ENCODE peak calls at places on chromosomes 6 and 20, in ten cellular contexts. W is CD8-positive, alpha-beta T cell; A is bronchial epithelial cell; V is Peyer's patch; L is uterus; S is choroid plexus epithelial cell; G is AG10803; Z is heart left ventricle; R is AG04450; D is GM12865. U is an unnamed sample.
A peak's percentile ranks its signal among the peaks of the same experiment; 100 is the strongest.

GRCh38 chr6:99241905-99242534 is 107.5 kb downstream of the FAXC start:
- DNase-seq in W (no peak), A (peak; percentile 51), V (no peak), L (no peak), S (peak; percentile 67), G (peak; percentile 24), Z (no peak), R (peak; percentile 1), D (peak; percentile 38), U (no peak)

GRCh38 chr20:32282461-32282860 is 5.0 kb downstream of the KIF3B start:
- DNase-seq in W (no peak), A (no peak), V (no peak), L (no peak), S (no peak), G (no peak), Z (peak; percentile 44), R (no peak), D (no peak), U (no peak)

GRCh38 chr20:38550274-38550673 is 30.7 kb upstream of the ADIG start:
- DNase-seq in W (no peak), A (no peak), V (no peak), L (no peak), S (no peak), G (no peak), Z (no peak), R (no peak), D (peak; percentile 11), U (no peak)

GRCh38 chr6:47103931-47104330 is 61.8 kb upstream of the ADGRF1 start:
- DNase-seq in W (no peak), A (peak; percentile 90), V (peak; percentile 60), L (no peak), S (peak; percentile 77), G (peak; percentile 33), Z (no peak), R (no peak), D (no peak), U (no peak)

GRCh38 chr6:143592335-143592734 is 80.8 kb upstream of the FUCA2 start:
- DNase-seq in W (no peak), A (peak; percentile 11), V (no peak), L (no peak), S (no peak), G (no peak), Z (no peak), R (no peak), D (no peak), U (no peak)

GRCh38 chr20:13525225-13525940 is 113.3 kb downstream of the TASP1 start:
- DNase-seq in W (no peak), A (peak; percentile 97), V (no peak), L (no peak), S (peak; percentile 95), G (peak; percentile 88), Z (no peak), R (peak; percentile 85), D (no peak), U (no peak)

GRCh38 chr6:43097098-43097489 is 21.0 kb downstream of the PTK7 start:
- DNase-seq in W (no peak), A (no peak), V (no peak), L (no peak), S (no peak), G (no peak), Z (no peak), R (no peak), D (no peak), U (no peak)

GRCh38 chr6:93418448-93419303 is 683 bp downstream of the EPHA7 start:
- DNase-seq in W (no peak), A (peak; percentile 15), V (peak; percentile 45), L (peak; percentile 24), S (peak; percentile 34), G (no peak), Z (peak; percentile 31), R (no peak), D (no peak), U (no peak)

GRCh38 chr6:15464211-15464725 is 198.6 kb downstream of the DTNBP1 start:
- DNase-seq in W (peak; percentile 72), A (no peak), V (peak; percentile 76), L (no peak), S (peak; percentile 12), G (peak; percentile 17), Z (no peak), R (no peak), D (peak; percentile 66), U (no peak)

GRCh38 chr20:63029358-63030121 is 22.8 kb upstream of the BHLHE23 start:
- DNase-seq in W (no peak), A (peak; percentile 10), V (no peak), L (no peak), S (no peak), G (no peak), Z (no peak), R (no peak), D (no peak), U (no peak)

GRCh38 chr6:147298461-147298860 is 94.2 kb downstream of the STXBP5 start:
- DNase-seq in W (no peak), A (peak; percentile 21), V (no peak), L (no peak), S (no peak), G (no peak), Z (no peak), R (no peak), D (no peak), U (no peak)

GRCh38 chr6:50850223-50850751 is 31.6 kb downstream of the TFAP2B start:
- DNase-seq in W (no peak), A (peak; percentile 44), V (no peak), L (no peak), S (no peak), G (no peak), Z (no peak), R (no peak), D (no peak), U (no peak)

GRCh38 chr6:25138697-25139051 is 140.5 kb upstream of the CARMIL1 start:
- DNase-seq in W (no peak), A (peak; percentile 37), V (no peak), L (no peak), S (peak; percentile 45), G (peak; percentile 74), Z (no peak), R (no peak), D (peak; percentile 53), U (peak; percentile 24)

GRCh38 chr6:38113810-38114577 is 294.5 kb downstream of the ZFAND3 start:
- DNase-seq in W (no peak), A (peak; percentile 25), V (no peak), L (no peak), S (no peak), G (no peak), Z (no peak), R (no peak), D (no peak), U (no peak)

DNA sequence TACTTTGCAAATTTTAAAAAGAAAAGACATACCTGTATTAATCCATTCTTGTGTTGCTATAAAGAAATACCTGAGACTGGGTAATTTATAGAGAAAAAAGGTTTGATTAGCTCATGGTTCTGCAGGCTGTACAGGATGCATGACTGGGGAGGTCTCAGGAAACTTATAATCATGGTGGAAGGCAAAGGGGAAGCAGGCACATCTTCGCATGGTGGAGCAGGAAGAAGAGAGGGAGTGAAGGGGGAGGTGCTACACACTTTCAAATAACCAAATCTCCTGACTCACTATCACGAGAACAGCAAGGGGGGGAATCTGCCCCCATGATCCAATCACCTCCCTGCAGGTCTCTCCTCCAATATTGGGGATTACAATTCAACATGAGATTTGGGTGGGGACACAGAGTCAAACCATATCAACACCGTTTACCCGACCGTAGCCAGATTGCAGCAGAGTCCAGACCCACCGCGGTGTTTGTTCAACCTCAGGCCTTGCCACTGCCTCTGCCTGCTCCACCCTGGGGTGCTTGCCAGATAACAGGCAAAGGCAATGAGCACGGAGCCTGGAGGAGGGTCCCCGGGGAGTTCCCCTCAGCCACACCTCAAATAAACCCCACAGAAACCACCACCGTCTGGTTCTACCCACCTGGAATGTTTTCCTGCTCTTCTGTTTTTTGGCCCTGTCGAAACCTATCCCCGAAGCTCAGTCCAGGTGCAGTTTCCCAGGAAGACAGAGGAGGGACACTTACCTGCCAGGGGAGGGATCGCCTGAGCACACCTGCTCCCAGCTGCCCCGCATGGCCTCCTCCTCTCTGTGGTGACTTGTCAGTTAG is 142.2 kb upstream of the AFDN start:
- DNase-seq in W (no peak), A (no peak), V (no peak), L (no peak), S (no peak), G (no peak), Z (no peak), R (no peak), D (no peak), U (no peak)
- H3K4me3 ChIP-seq in W (no peak overlapping the region), A (no peak overlapping the region), V (no peak overlapping the region), L (no peak overlapping the region), S (no peak overlapping the region), G (no peak overlapping the region), Z (no peak overlapping the region), R (no peak overlapping the region), D (no peak overlapping the region), U (no peak overlapping the region)

GRCh38 chr20:17799575-17799974 is 99.8 kb downstream of the BANF2 start:
- DNase-seq in W (no peak), A (no peak), V (no peak), L (no peak), S (no peak), G (no peak), Z (no peak), R (no peak), D (no peak), U (no peak)
- TF ChIP-seq CTCF in W (no peak), A (no peak), V (no peak), L (no peak), S (no peak), G (no peak), Z (no peak), R (no peak), D (no peak), U (no peak)

GRCh38 chr20:46562009-46562372 is 11.5 kb upstream of the OCSTAMP start:
- DNase-seq in W (no peak), A (no peak), V (no peak), L (no peak), S (no peak), G (no peak), Z (no peak), R (no peak), D (no peak), U (no peak)
- H3K4me3 ChIP-seq in W (no peak overlapping the region), A (no peak overlapping the region), V (peak overlapping the region; percentile 34), L (peak overlapping the region; percentile 29), S (peak overlapping the region; percentile 39), G (peak overlapping the region; percentile 49), Z (peak overlapping the region; percentile 41), R (no peak overlapping the region), D (peak overlapping the region; percentile 47), U (peak overlapping the region; percentile 50)

DNA sequence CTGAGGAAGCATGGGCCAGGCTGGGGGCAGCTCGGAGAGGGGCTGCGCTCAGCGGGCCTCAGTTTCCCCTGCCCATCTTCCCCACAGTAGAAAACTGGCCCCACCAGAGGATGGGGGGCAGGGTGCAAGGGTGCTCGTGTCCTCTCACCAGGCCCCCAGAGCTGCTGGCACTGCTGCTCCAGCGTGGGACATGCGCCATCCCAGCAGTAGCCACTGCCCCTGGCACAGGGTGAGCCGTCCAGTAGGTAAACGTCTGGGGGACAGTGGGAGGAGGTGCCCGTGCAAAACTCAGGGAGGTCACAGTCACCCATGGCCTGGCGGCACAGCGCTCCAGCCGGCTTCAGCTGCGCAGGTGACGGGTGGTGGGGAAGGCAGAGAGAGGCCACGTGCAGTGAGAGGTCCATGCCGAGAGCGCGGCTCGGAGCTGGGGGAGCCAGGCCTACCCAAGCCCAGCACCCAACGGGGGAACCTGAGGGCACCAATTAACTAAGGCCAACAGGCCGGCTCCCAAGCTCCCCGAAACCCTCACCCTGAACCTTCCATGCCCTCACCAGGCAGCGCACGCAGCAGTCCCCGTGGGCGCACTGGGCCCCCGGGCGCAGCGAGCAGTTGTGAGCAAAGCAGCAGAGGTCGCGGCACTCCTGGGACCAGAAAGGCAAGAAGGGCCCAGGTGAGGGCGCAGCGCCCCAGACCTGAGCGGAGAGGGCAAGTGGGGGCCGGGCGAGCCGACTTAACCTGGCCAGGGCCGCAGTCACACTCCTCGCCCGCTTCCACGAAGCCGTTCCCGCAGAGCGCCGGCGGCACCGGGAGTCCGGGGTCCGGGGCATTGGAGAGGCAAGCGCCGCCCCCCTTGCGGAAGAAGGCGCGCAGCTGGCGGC is 9.0 kb upstream of the GFRA4 start:
- DNase-seq in W (no peak), A (no peak), V (no peak), L (no peak), S (no peak), G (no peak), Z (no peak), R (no peak), D (no peak), U (no peak)
- TF ChIP-seq CTCF in W (no peak), A (no peak), V (no peak), L (no peak), S (no peak), G (no peak), Z (no peak), R (no peak), D (no peak), U (no peak)

U was measured in GM12864.